ENCODE peak calls at places on chromosome 10, in seven cellular contexts. O is stimulated activated naive CD8-positive, alpha-beta T cell treated with anti-CD3 and anti-CD28 coated beads, Interleukin-15, amount 100 ng/mL, for 72 hours; X is AG10803; D is OCI-LY7; G is HT1080; A is thoracic aorta; C is choroid plexus epithelial cell. B is an unnamed sample.

GRCh38 chr10:47383254-47384147 is 592 bp downstream of the ZNF488 start:
- DNase-seq in D (peak), X (no peak), A (no peak), C (no peak), O (no peak), G (no peak), B (no peak)

GRCh38 chr10:60377955-60378354 is 11.7 kb downstream of the ANK3 start:
- DNase-seq in C (peak), X (peak), A (no peak), O (no peak), D (no peak), G (peak), B (no peak)

GRCh38 chr10:70352401-70353097 is 29.9 kb downstream of the LRRC20 start:
- DNase-seq in G (no peak), O (no peak), A (no peak), D (no peak), X (no peak), C (peak), B (no peak)

GRCh38 chr10:100866575-100867098 is 46.1 kb upstream of the SLF2 start:
- DNase-seq in X (no peak), O (no peak), C (no peak), D (no peak), A (no peak), G (no peak), B (no peak)

GRCh38 chr10:99396471-99396870 is 34.0 kb downstream of the GOT1 start:
- DNase-seq in X (peak), C (peak), O (no peak), G (peak), A (no peak), D (no peak), B (no peak)

GRCh38 chr10:22791655-22792054 is 77.3 kb upstream of the PIP4K2A start:
- DNase-seq in D (no peak), G (no peak), A (no peak), O (no peak), C (peak), X (no peak), B (no peak)

GRCh38 chr10:95782274-95782830 is 26.4 kb downstream of the ENTPD1 start:
- DNase-seq in D (no peak), C (no peak), O (no peak), A (no peak), X (no peak), G (no peak), B (no peak)

GRCh38 chr10:73968101-73968515 is 29.8 kb upstream of the VCL start:
- DNase-seq in A (no peak), G (no peak), D (no peak), O (no peak), X (peak), C (peak), B (no peak)

GRCh38 chr10:70578371-70578947 is 24.1 kb downstream of the PRF1 start:
- DNase-seq in C (peak), G (peak), X (peak), A (no peak), D (peak), O (peak), B (no peak)

GRCh38 chr10:84550756-84551436 is 222.5 kb downstream of the CCSER2 start:
- DNase-seq in C (no peak), A (no peak), O (no peak), X (no peak), D (no peak), G (no peak), B (no peak)

GRCh38 chr10:94075521-94075920 is 81.8 kb downstream of the PLCE1 start:
- DNase-seq in O (no peak), X (peak), D (no peak), G (no peak), C (peak), A (no peak), B (no peak)

GRCh38 chr10:63522129-63522687 is 1.0 kb downstream of the REEP3 start:
- DNase-seq in D (peak), C (no peak), G (no peak), A (no peak), X (no peak), O (no peak), B (no peak)

GRCh38 chr10:47092822-47093221 is 181.6 kb downstream of the PTPN20 start:
- DNase-seq in X (no peak), G (no peak), A (no peak), C (no peak), D (no peak), O (no peak), B (no peak)

GRCh38 chr10:117920956-117921355 is 125.8 kb downstream of the RAB11FIP2 start:
- DNase-seq in G (no peak), O (no peak), C (no peak), X (no peak), D (no peak), A (no peak), B (no peak)

GRCh38 chr10:99339077-99339476 is 9.9 kb downstream of the CNNM1 start:
- DNase-seq in D (no peak), A (no peak), C (peak), X (peak), G (no peak), O (no peak), B (no peak)

GRCh38 chr10:43957267-43958070 is 308.8 kb upstream of the ZNF32 start:
- DNase-seq in D (no peak), G (no peak), C (no peak), A (no peak), O (no peak), X (no peak), B (no peak)

GRCh38 chr10:122949296-122949695 is 4.7 kb downstream of the C10orf88 start:
- DNase-seq in X (no peak), O (no peak), G (no peak), D (no peak), A (no peak), C (no peak), B (no peak)

GRCh38 chr10:62082729-62083412 is 181.4 kb downstream of the ARID5B start:
- DNase-seq in G (peak), C (peak), A (no peak), D (peak), X (peak), O (peak), B (no peak)

GRCh38 chr10:132298038-132298935 is 9.5 kb downstream of the STK32C start:
- DNase-seq in D (no peak), A (no peak), C (no peak), X (no peak), O (no peak), G (no peak), B (no peak)

GRCh38 chr10:13684813-13685511 is 98.2 kb downstream of the PRPF18 start:
- DNase-seq in G (no peak), A (no peak), C (no peak), X (peak), O (no peak), D (no peak), B (no peak)

GRCh38 chr10:104642311-104643022 is 1.4 kb downstream of the SORCS3 start:
- DNase-seq in G (no peak), O (peak), A (no peak), D (no peak), C (peak), X (no peak), B (no peak)

GRCh38 chr10:30847199-30847598 is 184.5 kb downstream of the ZNF438 start:
- DNase-seq in X (no peak), C (no peak), A (no peak), D (no peak), O (no peak), G (no peak), B (no peak)

GRCh38 chr10:60141916-60142559 is 235.7 kb upstream of the CCDC6 start:
- DNase-seq in C (no peak), G (no peak), O (no peak), X (no peak), A (no peak), D (no peak), B (no peak)

GRCh38 chr10:121781101-121781500 is 146.7 kb downstream of the ATE1 start:
- DNase-seq in C (no peak), D (no peak), G (no peak), A (no peak), O (no peak), X (no peak), B (no peak)

GRCh38 chr10:114703377-114704125 is 45.5 kb upstream of the ABLIM1 start:
- DNase-seq in A (no peak), D (peak), O (no peak), C (peak), X (peak), G (peak), B (no peak)

GRCh38 chr10:28094121-28094520 is 95.2 kb upstream of the ODAD2 start:
- DNase-seq in C (no peak), X (no peak), A (no peak), G (no peak), D (no peak), O (no peak), B (no peak)

GRCh38 chr10:100009283-100009792 is 409 bp downstream of the DNMBP start:
- DNase-seq in A (no peak), G (peak), D (no peak), X (no peak), O (no peak), C (peak), B (peak)

GRCh38 chr10:71726673-71727428 is 7.3 kb upstream of the C10orf105 start:
- DNase-seq in A (no peak), X (no peak), O (peak), G (no peak), C (no peak), D (peak), B (no peak)

GRCh38 chr10:47438857-47439474 is 44.9 kb downstream of the ANXA8 start:
- DNase-seq in D (peak), X (peak), O (no peak), A (no peak), G (peak), C (peak), B (no peak)

GRCh38 chr10:127871631-127872010 is 21.1 kb downstream of the CLRN3 start:
- DNase-seq in G (no peak), D (no peak), C (no peak), O (no peak), X (no peak), A (no peak), B (no peak)

GRCh38 chr10:80536361-80536835 is 1.3 kb upstream of the SH2D4B start:
- DNase-seq in D (no peak), C (no peak), O (no peak), A (no peak), X (no peak), G (no peak), B (no peak)

GRCh38 chr10:17115683-17116082 is 13.9 kb downstream of the CUBN start:
- DNase-seq in D (no peak), C (peak), X (peak), A (no peak), G (peak), O (no peak), B (no peak)

GRCh38 chr10:24951201-24952145 is 933 bp downstream of the PRTFDC1 start:
- DNase-seq in O (peak), G (no peak), X (peak), D (no peak), C (peak), A (no peak), B (no peak)

B was measured in T-helper 1 cell.